ENCODE peak calls at places on chromosomes 6 and 20, in six cellular contexts. One of them, this sample, is unnamed.

GRCh38 chr6:21595951-21596378 is 2.4 kb downstream of the SOX4 start:
- DNase-seq in GM20000: no peak
- DNase-seq in GM06990: peak
- DNase-seq in stomach: no peak
- DNase-seq in AG04450: no peak
- DNase-seq in GM12865: no peak
- DNase-seq in this sample: no peak

GRCh38 chr20:4160761-4161305 is 145.5 kb upstream of the RNF24 start:
- DNase-seq in GM20000: no peak
- DNase-seq in AG04450: no peak
- DNase-seq in GM06990: no peak
- DNase-seq in stomach: no peak
- DNase-seq in GM12865: no peak
- DNase-seq in this sample: no peak

GRCh38 chr6:90765895-90766294 is 179.0 kb upstream of the MAP3K7 start:
- DNase-seq in GM20000: no peak
- DNase-seq in AG04450: no peak
- DNase-seq in GM06990: no peak
- DNase-seq in GM12865: no peak
- DNase-seq in stomach: no peak
- DNase-seq in this sample: no peak

GRCh38 chr6:125636671-125637070 is 112.8 kb upstream of the HEY2 start:
- DNase-seq in GM20000: no peak
- DNase-seq in stomach: no peak
- DNase-seq in GM12865: no peak
- DNase-seq in AG04450: no peak
- DNase-seq in GM06990: no peak
- DNase-seq in this sample: no peak

GRCh38 chr6:125549202-125549884 is 200.1 kb upstream of the HEY2 start:
- DNase-seq in GM06990: no peak
- DNase-seq in GM12865: no peak
- DNase-seq in AG04450: no peak
- DNase-seq in stomach: no peak
- DNase-seq in GM20000: no peak
- DNase-seq in this sample: no peak

GRCh38 chr6:70277480-70277879 is 25.4 kb downstream of the COL9A1 start:
- DNase-seq in AG04450: no peak
- DNase-seq in stomach: no peak
- DNase-seq in GM12865: no peak
- DNase-seq in GM20000: no peak
- DNase-seq in GM06990: no peak
- DNase-seq in this sample: no peak

GRCh38 chr6:158828807-158829206 is 9.6 kb upstream of the EZR start:
- DNase-seq in GM06990: no peak
- DNase-seq in stomach: no peak
- DNase-seq in GM12865: no peak
- DNase-seq in AG04450: no peak
- DNase-seq in GM20000: no peak
- DNase-seq in this sample: no peak

GRCh38 chr6:42453027-42453648 is 1.4 kb upstream of the TRERF1 start:
- DNase-seq in GM20000: peak
- DNase-seq in AG04450: peak
- DNase-seq in GM06990: peak
- DNase-seq in GM12865: peak
- DNase-seq in stomach: peak
- DNase-seq in this sample: peak

GRCh38 chr6:170360476-170360875 is 53.9 kb downstream of the FAM120B start:
- DNase-seq in AG04450: no peak
- DNase-seq in stomach: no peak
- DNase-seq in GM06990: no peak
- DNase-seq in GM20000: no peak
- DNase-seq in GM12865: no peak
- DNase-seq in this sample: no peak

GRCh38 chr20:53595018-53595378 is 1.4 kb upstream of the ZNF217 start:
- DNase-seq in GM06990: no peak
- DNase-seq in GM12865: no peak
- DNase-seq in GM20000: no peak
- DNase-seq in stomach: no peak
- DNase-seq in AG04450: no peak
- DNase-seq in this sample: no peak

GRCh38 chr20:53597085-53597482 is 3.4 kb upstream of the ZNF217 start:
- DNase-seq in AG04450: no peak
- DNase-seq in GM12865: no peak
- DNase-seq in GM20000: no peak
- DNase-seq in stomach: peak
- DNase-seq in GM06990: no peak
- DNase-seq in this sample: no peak

GRCh38 chr20:53598140-53599038 is 4.8 kb upstream of the ZNF217 start:
- DNase-seq in stomach: peak
- DNase-seq in AG04450: no peak
- DNase-seq in GM20000: peak
- DNase-seq in GM06990: no peak
- DNase-seq in GM12865: peak
- DNase-seq in this sample: no peak

GRCh38 chr20:53597521-53598120 is 4.0 kb upstream of the ZNF217 start:
- DNase-seq in GM06990: no peak
- DNase-seq in GM12865: no peak
- DNase-seq in stomach: no peak
- DNase-seq in AG04450: no peak
- DNase-seq in GM20000: no peak
- DNase-seq in this sample: no peak

GRCh38 chr20:53594068-53595017 is 704 bp upstream of the ZNF217 start:
- DNase-seq in stomach: peak
- DNase-seq in AG04450: peak
- DNase-seq in GM12865: peak
- DNase-seq in GM06990: peak
- DNase-seq in GM20000: peak
- DNase-seq in this sample: peak
- TF ChIP-seq CTCF in stomach: no peak
- TF ChIP-seq CTCF in AG04450: no peak
- TF ChIP-seq CTCF in GM12865: peak
- TF ChIP-seq CTCF in GM06990: no peak
- TF ChIP-seq CTCF in GM20000: peak
- TF ChIP-seq CTCF in this sample: peak

DNA sequence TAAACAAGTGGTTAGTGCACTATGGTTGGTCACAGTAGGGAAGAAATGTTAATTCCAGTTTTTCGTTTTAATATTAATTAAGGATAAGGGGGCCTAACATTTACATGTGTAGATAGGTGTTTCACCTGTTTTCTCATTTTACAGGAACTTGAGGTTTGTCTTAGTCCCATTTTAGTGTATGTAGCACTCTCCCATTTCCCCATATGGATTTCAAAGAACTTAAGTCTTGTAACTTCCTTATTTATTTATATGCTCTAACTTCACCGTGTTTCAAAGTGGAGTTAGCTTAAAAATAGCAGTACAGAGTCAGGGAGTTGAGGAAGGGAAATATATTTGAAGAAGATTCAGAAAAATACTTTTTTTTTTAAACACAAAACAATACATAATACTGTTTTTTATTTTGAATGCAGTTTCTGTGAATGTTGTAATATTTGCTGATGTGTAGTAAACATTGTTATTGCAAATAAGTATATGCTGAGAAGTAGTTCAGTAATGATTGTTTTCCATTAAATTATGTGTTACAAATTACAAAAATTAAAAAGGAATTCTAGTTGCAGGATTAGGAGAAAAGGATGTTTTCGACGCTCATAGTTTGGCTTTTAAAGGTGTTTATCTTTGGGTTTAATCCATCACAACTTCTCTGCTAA is 3.5 kb downstream of the SCAF8 start:
- DNase-seq in stomach: no peak
- DNase-seq in GM12865: no peak
- DNase-seq in GM06990: no peak
- DNase-seq in AG04450: no peak
- DNase-seq in GM20000: no peak
- DNase-seq in this sample: no peak
- TF ChIP-seq CTCF in stomach: no peak
- TF ChIP-seq CTCF in GM12865: no peak
- TF ChIP-seq CTCF in GM06990: no peak
- TF ChIP-seq CTCF in AG04450: no peak
- TF ChIP-seq CTCF in GM20000: no peak
- TF ChIP-seq CTCF in this sample: no peak

DNA sequence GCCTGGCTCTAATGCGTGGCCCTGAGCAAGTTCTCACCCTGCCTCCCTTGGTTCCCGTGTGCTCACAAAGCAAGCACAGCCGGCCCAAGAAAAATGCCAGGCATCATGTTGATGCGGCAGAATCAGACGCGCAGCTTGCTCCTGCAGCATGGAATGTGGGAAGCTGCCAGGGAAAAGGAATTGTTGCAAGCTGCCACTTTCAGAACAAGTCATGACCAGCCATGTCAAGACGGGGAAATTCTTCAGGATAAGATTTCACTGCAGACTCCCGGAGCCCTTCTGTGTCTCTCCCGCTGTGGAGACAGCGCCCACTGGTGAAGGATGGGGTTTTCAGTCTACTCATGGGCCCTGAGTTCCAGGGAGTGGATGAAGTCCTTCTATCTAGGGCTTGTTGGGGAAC is 4.6 kb downstream of the DACT2 start:
- DNase-seq in GM12865: no peak
- DNase-seq in AG04450: no peak
- DNase-seq in GM20000: no peak
- DNase-seq in GM06990: no peak
- DNase-seq in stomach: no peak
- DNase-seq in this sample: no peak
- TF ChIP-seq CTCF in GM12865: no peak
- TF ChIP-seq CTCF in AG04450: no peak
- TF ChIP-seq CTCF in GM20000: no peak
- TF ChIP-seq CTCF in GM06990: no peak
- TF ChIP-seq CTCF in stomach: no peak
- TF ChIP-seq CTCF in this sample: no peak

DNA sequence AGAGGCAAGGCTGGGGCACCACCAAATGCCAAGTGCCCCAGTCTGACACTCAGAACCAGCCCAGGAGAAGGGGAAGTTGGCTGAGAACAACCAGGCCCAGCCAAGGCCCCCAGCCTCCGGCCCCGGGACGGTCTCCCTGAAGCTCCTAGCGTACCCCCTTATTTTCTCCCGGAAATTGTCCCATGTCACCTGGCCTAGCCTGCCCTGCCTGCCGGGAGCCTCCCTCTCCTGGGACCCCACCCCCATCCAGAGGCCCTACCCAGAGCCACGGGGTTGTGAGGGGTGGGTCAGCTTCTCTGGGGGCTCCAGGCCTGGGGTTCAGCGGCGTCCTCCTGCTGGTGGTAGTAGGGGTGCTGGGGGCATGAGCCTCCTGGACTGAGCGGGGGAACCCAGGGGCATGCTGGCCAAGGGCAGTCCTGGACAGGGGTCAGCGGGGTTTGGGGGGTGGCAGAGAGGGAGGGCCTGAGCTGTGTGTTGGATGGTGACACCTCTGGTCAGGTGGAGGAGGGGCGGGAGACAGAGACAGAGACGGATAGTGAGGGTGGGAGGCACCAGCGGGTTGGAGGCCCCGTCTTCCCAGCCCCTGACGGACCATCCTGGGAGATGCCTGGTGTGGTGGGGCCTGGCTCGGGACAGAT is 7.9 kb upstream of the SLCO4A1 start:
- DNase-seq in AG04450: no peak
- DNase-seq in GM06990: no peak
- DNase-seq in stomach: no peak
- DNase-seq in GM12865: no peak
- DNase-seq in GM20000: no peak
- DNase-seq in this sample: no peak
- TF ChIP-seq CTCF in AG04450: no peak
- TF ChIP-seq CTCF in GM06990: no peak
- TF ChIP-seq CTCF in stomach: no peak
- TF ChIP-seq CTCF in GM12865: no peak
- TF ChIP-seq CTCF in GM20000: no peak
- TF ChIP-seq CTCF in this sample: no peak

DNA sequence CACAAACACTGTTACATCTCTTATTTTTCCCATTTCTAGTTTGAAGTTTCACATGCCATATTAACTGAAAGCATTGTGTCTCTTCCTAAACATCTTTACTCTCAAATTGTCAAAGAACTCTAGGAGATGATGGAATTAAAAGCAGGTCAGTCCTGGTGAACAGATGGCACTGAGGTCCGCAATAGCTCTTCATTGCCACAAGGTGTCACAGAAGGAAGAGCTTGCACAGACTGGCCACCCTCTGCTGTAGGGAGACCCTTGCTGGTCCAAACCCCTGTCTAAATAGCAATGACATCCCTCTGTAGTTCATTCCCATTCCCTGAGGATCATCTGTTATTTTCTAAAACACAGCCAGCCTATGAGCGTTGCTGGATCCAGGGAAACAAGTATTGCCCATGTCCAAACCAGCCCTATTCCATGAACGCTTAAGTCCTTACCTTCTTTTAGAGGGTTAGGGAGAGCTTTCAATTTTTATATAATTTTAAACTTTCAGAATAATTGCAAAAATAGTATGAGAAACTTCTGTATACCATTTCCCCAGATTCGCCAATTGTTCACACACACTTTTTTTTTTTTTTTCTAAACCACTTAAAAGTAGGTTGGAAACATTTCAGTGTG is 10.1 kb upstream of the HDAC2 start:
- DNase-seq in GM20000: peak
- DNase-seq in GM12865: peak
- DNase-seq in stomach: no peak
- DNase-seq in GM06990: no peak
- DNase-seq in AG04450: no peak
- DNase-seq in this sample: peak
- TF ChIP-seq CTCF in GM20000: no peak
- TF ChIP-seq CTCF in GM12865: peak
- TF ChIP-seq CTCF in stomach: peak
- TF ChIP-seq CTCF in GM06990: peak
- TF ChIP-seq CTCF in AG04450: peak
- TF ChIP-seq CTCF in this sample: peak

GRCh38 chr6:32854376-32855178 is 585 bp downstream of the PSMB9 start:
- DNase-seq in AG04450: no peak
- DNase-seq in GM12865: peak
- DNase-seq in GM06990: no peak
- DNase-seq in GM20000: peak
- DNase-seq in stomach: peak
- DNase-seq in this sample: peak
- TF ChIP-seq CTCF in AG04450: no peak
- TF ChIP-seq CTCF in GM12865: no peak
- TF ChIP-seq CTCF in GM06990: no peak
- TF ChIP-seq CTCF in GM20000: no peak
- TF ChIP-seq CTCF in stomach: no peak
- TF ChIP-seq CTCF in this sample: no peak

GRCh38 chr6:78436335-78436734 is 431.0 kb upstream of the IRAK1BP1 start:
- DNase-seq in GM06990: no peak
- DNase-seq in GM12865: peak
- DNase-seq in stomach: no peak
- DNase-seq in AG04450: peak
- DNase-seq in GM20000: no peak
- DNase-seq in this sample: no peak
- TF ChIP-seq CTCF in GM06990: peak
- TF ChIP-seq CTCF in GM12865: no peak
- TF ChIP-seq CTCF in stomach: no peak
- TF ChIP-seq CTCF in AG04450: peak
- TF ChIP-seq CTCF in GM20000: no peak
- TF ChIP-seq CTCF in this sample: no peak

GRCh38 chr20:35604444-35604750 is 11.2 kb upstream of the SPAG4 start:
- DNase-seq in GM20000: no peak
- DNase-seq in GM12865: peak
- DNase-seq in GM06990: no peak
- DNase-seq in stomach: peak
- DNase-seq in AG04450: no peak
- DNase-seq in this sample: no peak
- TF ChIP-seq CTCF in GM20000: peak
- TF ChIP-seq CTCF in GM12865: peak
- TF ChIP-seq CTCF in GM06990: peak
- TF ChIP-seq CTCF in stomach: no peak
- TF ChIP-seq CTCF in AG04450: peak
- TF ChIP-seq CTCF in this sample: peak

This sample was measured in GM10248.